ENCODE peak calls at places on chromosomes 12 and 14, in four cellular contexts. A is A549, M is HepG2, P is K562. K is an unnamed sample.

GRCh38 chr14:101508948-101509729 is 52.2 kb upstream of the DIO3 start:
- DNase-seq in A (no peak), M (no peak), P (no peak), K (no peak)

GRCh38 chr14:23478109-23478698 is 8.7 kb downstream of the NGDN start:
- DNase-seq in A (peak), M (peak), P (peak), K (peak)

GRCh38 chr12:108394196-108394595 is 55.1 kb upstream of the CMKLR1 start:
- DNase-seq in A (no peak), M (no peak), P (no peak), K (no peak)

GRCh38 chr12:3646561-3647241 is 106.2 kb downstream of the CRACR2A start:
- DNase-seq in A (no peak), M (no peak), P (no peak), K (no peak)

GRCh38 chr12:116222358-116222757 is 55.1 kb downstream of the MED13L start:
- DNase-seq in A (no peak), M (peak), P (peak), K (no peak)

GRCh38 chr12:132523576-132524331 is 33.8 kb downstream of the FBRSL1 start:
- DNase-seq in A (peak), M (peak), P (peak), K (no peak)

GRCh38 chr12:14264777-14265176 is 100.7 kb upstream of the ATF7IP start:
- DNase-seq in A (no peak), M (no peak), P (no peak), K (no peak)

GRCh38 chr14:100098171-100098570 is 32.9 kb downstream of the EVL start:
- DNase-seq in A (no peak), M (no peak), P (no peak), K (no peak)

GRCh38 chr14:21098134-21098891 is at the start of gene ZNF219:
- DNase-seq in A (peak), M (peak), P (peak), K (peak)

GRCh38 chr12:96434107-96434506 is 33.9 kb upstream of the CDK17 start:
- DNase-seq in A (no peak), M (no peak), P (no peak), K (no peak)

GRCh38 chr12:33586576-33586975 is 147.0 kb upstream of the SYT10 start:
- DNase-seq in A (no peak), M (no peak), P (no peak), K (no peak)

GRCh38 chr14:45262637-45263036 is 9.6 kb upstream of the MIS18BP1 start:
- DNase-seq in A (no peak), M (no peak), P (no peak), K (no peak)

GRCh38 chr12:53071591-53072551 is 7.3 kb downstream of the SPRYD3 start:
- DNase-seq in A (no peak), M (no peak), P (peak), K (no peak)

GRCh38 chr12:78540621-78541336 is 323.8 kb upstream of the SYT1 start:
- DNase-seq in A (no peak), M (no peak), P (no peak), K (no peak)

GRCh38 chr12:14249368-14249767 is 116.1 kb upstream of the ATF7IP start:
- DNase-seq in A (no peak), M (peak), P (no peak), K (no peak)

GRCh38 chr12:1840561-1840960 is 20.2 kb downstream of the LRTM2 start:
- DNase-seq in A (no peak), M (no peak), P (no peak), K (no peak)

GRCh38 chr12:70722584-70723343 is 85.5 kb upstream of the PTPRB start:
- DNase-seq in A (no peak), M (no peak), P (peak), K (no peak)

GRCh38 chr12:52769354-52769753 is 7.8 kb downstream of the KRT76 start:
- DNase-seq in A (no peak), M (no peak), P (no peak), K (no peak)

GRCh38 chr14:34081126-34081575 is 130.3 kb upstream of the EGLN3 start:
- DNase-seq in A (no peak), M (no peak), P (no peak), K (no peak)

GRCh38 chr12:130441771-130442760 is 104.4 kb downstream of the PIWIL1 start:
- DNase-seq in A (no peak), M (no peak), P (no peak), K (no peak)

GRCh38 chr12:15532364-15532977 is 210.2 kb downstream of the PTPRO start:
- DNase-seq in A (peak), M (peak), P (peak), K (peak)

GRCh38 chr12:52056801-52057613 is 5.8 kb downstream of the NR4A1 start:
- DNase-seq in A (no peak), M (no peak), P (no peak), K (no peak)

GRCh38 chr12:94123127-94123526 is 25.2 kb upstream of the PLXNC1 start:
- DNase-seq in A (no peak), M (no peak), P (no peak), K (no peak)

GRCh38 chr12:115920395-115921183 is 356.9 kb downstream of the MED13L start:
- DNase-seq in A (no peak), M (no peak), P (no peak), K (no peak)

GRCh38 chr12:6927999-6928702 is 392 bp downstream of the ATN1 start:
- DNase-seq in A (no peak), M (no peak), P (no peak), K (no peak)

GRCh38 chr12:6925543-6926279 is 2.0 kb upstream of the ATN1 start:
- DNase-seq in A (peak), M (no peak), P (no peak), K (peak)

GRCh38 chr12:6925239-6925542 is 2.6 kb upstream of the ATN1 start:
- DNase-seq in A (no peak), M (no peak), P (no peak), K (peak)

GRCh38 chr12:6928703-6929407 is 1.1 kb downstream of the ATN1 start:
- DNase-seq in A (no peak), M (no peak), P (no peak), K (no peak)

DNA sequence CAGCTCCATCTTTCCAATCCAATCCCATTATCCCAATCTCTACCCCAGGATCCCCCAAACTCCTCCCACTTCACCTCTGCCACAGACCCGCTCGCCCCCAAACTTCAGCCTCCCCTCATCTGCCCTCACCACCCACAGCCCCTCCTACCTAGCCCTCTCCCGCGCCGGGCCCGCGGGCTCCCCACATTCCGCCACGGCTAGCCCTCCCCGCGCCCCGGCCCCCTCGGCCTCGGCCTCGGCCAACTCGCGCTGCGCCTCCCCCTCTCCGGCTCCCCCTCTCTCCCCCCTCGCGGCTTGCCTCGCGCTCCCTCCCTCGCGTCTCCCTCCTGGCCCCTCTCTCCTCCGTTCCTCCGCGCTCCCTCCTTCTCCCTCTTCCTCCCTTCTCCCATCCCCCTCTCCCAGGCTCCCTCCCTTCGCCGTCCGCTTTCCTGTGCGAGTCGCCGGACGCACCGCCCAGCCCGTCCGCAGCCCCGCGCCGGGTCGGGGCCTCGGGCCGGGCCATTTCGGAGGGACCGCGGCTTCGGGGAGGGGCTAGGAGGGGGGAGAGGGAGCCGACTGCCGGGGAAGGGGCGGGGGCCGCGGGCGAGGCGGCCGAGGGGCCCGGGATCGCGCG is at the start of gene ATN1:
- DNase-seq in A (peak), M (no peak), P (peak), K (no peak)
- TF ChIP-seq RNF2 in A (no peak), M (no peak), P (no peak), K (no peak)

GRCh38 chr12:86948851-86949250 is 692.7 kb upstream of the MGAT4C start:
- DNase-seq in A (no peak), M (no peak), P (no peak), K (no peak)
- TF ChIP-seq RNF2 in A (no peak), M (no peak), P (no peak), K (no peak)

GRCh38 chr14:48936352-48936751 is 649.8 kb downstream of the RPS29 start:
- DNase-seq in A (no peak), M (no peak), P (no peak), K (no peak)

GRCh38 chr14:48937796-48938195 is 648.4 kb downstream of the RPS29 start:
- DNase-seq in A (no peak), M (no peak), P (no peak), K (no peak)

GRCh38 chr14:48936881-48937280 is 649.3 kb downstream of the RPS29 start:
- DNase-seq in A (no peak), M (no peak), P (no peak), K (no peak)
- TF ChIP-seq RNF2 in A (no peak), M (no peak), P (no peak), K (no peak)

DNA sequence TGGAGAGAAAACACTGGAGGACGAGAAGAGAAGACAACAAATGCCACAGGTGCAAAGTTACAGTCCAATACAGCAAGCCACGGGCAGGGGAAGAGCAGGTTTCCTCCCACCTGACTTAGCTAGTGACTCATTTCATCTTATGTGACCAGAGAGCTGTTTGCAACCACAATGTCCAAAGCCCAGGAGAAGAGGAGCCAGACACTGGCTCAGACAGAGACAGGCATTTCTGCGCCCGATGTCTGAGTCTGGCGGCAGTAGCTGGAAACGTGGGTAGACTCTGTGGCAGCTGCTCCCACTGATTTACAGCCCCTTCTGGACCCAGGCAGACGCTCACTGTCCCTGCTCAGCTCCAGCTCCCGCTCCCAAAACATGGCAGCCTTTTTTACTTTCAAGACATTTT is 60.0 kb downstream of the CHGA start:
- DNase-seq in A (no peak), M (peak), P (no peak), K (no peak)
- TF ChIP-seq RNF2 in A (no peak), M (no peak), P (no peak), K (no peak)

GRCh38 chr12:124240493-124240892 is 54.4 kb upstream of the RFLNA start:
- DNase-seq in A (peak), M (no peak), P (peak), K (no peak)
- TF ChIP-seq RNF2 in A (no peak), M (no peak), P (no peak), K (no peak)

DNA sequence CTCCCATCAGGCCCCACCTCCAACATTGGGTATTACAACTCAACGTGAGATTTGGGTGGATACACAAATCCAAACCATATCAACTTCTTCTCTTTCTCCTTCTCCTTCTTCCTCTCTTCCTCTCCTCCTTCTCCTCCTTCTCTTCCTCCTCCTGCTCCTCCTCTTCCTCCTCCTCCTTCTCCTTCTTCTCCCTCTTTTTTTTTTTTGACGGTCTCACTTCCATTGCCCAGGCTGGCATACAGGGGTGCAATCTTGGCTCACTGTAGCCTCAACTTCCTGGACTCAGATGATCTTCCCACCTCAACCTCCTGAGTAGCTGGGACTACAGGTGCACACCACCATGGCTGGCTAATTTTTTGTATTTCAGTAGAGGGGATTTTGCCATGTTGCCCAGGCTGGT is 11.4 kb upstream of the NUBPL start:
- DNase-seq in A (no peak), M (no peak), P (no peak), K (no peak)
- TF ChIP-seq RNF2 in A (no peak), M (no peak), P (no peak), K (no peak)

GRCh38 chr12:109722022-109722752 is 8.6 kb downstream of the FAM222A start:
- DNase-seq in A (no peak), M (peak), P (no peak), K (no peak)

GRCh38 chr12:109720856-109721189 is 7.2 kb downstream of the FAM222A start:
- DNase-seq in A (no peak), M (no peak), P (no peak), K (no peak)

GRCh38 chr12:109722753-109723109 is 9.1 kb downstream of the FAM222A start:
- DNase-seq in A (no peak), M (no peak), P (no peak), K (no peak)

GRCh38 chr12:109720152-109720855 is 6.7 kb downstream of the FAM222A start:
- DNase-seq in A (no peak), M (no peak), P (no peak), K (no peak)

DNA sequence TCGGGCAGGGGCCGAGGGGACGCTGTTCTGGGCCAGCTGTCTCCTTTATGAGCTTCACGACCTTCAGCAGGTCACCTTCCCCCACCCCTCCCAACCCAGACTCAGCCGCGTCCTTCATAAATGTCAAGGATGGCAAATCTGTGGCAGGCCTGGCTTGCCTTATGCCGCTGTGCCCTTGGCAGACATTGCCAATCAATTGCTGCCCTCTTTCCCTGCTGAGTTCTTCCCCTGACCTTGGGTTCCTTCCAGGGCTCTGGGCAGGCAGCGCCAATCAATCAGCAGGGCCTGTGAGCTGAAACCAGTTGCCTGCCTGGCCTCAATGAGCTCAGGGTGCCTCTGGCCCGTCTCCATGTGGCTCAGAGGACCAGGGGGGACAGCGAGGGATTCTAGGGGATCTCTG is 7.7 kb downstream of the FAM222A start:
- DNase-seq in A (no peak), M (no peak), P (no peak), K (no peak)
- TF ChIP-seq RNF2 in A (no peak), M (no peak), P (no peak), K (no peak)